ENCODE peak calls at places on chromosomes 7 and 10, in four cellular contexts. L is Panc1, K is HepG2, R is K562. D is an unnamed sample.

GRCh38 chr10:116521424-116522305 is 24.1 kb upstream of the PNLIP start:
- DNase-seq in L (peak; percentile 7), K (peak; percentile 28), R (peak; percentile 19), D (peak; percentile 62)

GRCh38 chr7:139895141-139895829 is 66.2 kb downstream of the TBXAS1 start:
- DNase-seq in K (no peak), R (no peak), L (no peak), D (no peak)

GRCh38 chr7:147400221-147400689 is 1190.3 kb upstream of the C7orf33 start:
- DNase-seq in L (no peak), K (no peak), R (no peak), D (no peak)

GRCh38 chr10:121865554-121865953 is 62.3 kb downstream of the ATE1 start:
- DNase-seq in R (no peak), K (no peak), L (no peak), D (no peak)

GRCh38 chr7:42876182-42877068 is 35.4 kb downstream of the C7orf25 start:
- DNase-seq in R (peak; percentile 71), L (peak; percentile 54), K (peak; percentile 42), D (peak; percentile 43)

GRCh38 chr7:73891178-73891885 is 30.4 kb downstream of the TMEM270 start:
- DNase-seq in K (no peak), L (no peak), R (peak; percentile 30), D (no peak)

GRCh38 chr10:113856563-113856962 is 2.1 kb downstream of the NHLRC2 start:
- DNase-seq in L (no peak), R (no peak), K (no peak), D (no peak)

GRCh38 chr7:30929686-30930085 is 18.0 kb downstream of the AQP1 start:
- DNase-seq in K (no peak), L (no peak), R (no peak), D (no peak)

GRCh38 chr7:85062651-85063050 is 124.2 kb downstream of the SEMA3D start:
- DNase-seq in K (no peak), R (no peak), L (no peak), D (no peak)

GRCh38 chr10:74156919-74157289 is 5.9 kb downstream of the ADK start:
- DNase-seq in K (no peak), L (no peak), R (peak; percentile 57), D (no peak)

GRCh38 chr10:69123306-69123746 is 652 bp upstream of the VPS26A start:
- DNase-seq in K (peak; percentile 31), R (peak; percentile 81), L (peak; percentile 79), D (peak; percentile 41)

GRCh38 chr7:129943352-129943751 is 9.4 kb downstream of the UBE2H start:
- DNase-seq in K (no peak), R (no peak), L (no peak), D (no peak)

GRCh38 chr7:4681922-4682620 is at the start of gene FOXK1:
- DNase-seq in R (peak; percentile 83), K (no peak), L (no peak), D (no peak)

GRCh38 chr7:121531175-121532070 is 135.3 kb upstream of the FAM3C start:
- DNase-seq in L (no peak), R (no peak), K (no peak), D (no peak)

GRCh38 chr7:5442757-5443305 is 19.2 kb upstream of the TNRC18 start:
- DNase-seq in R (no peak), L (no peak), K (no peak), D (no peak)

GRCh38 chr7:14825909-14826308 is 76.6 kb downstream of the DGKB start:
- DNase-seq in R (no peak), K (no peak), L (no peak), D (no peak)

GRCh38 chr10:24418532-24418931 is 209.6 kb downstream of the KIAA1217 start:
- DNase-seq in K (no peak), R (no peak), L (no peak), D (no peak)

GRCh38 chr7:42671627-42672026 is 240.2 kb downstream of the C7orf25 start:
- DNase-seq in L (no peak), R (no peak), K (no peak), D (no peak)

GRCh38 chr7:105656922-105657521 is 75.7 kb upstream of the EFCAB10 start:
- DNase-seq in K (no peak), L (no peak), R (peak; percentile 86), D (peak; percentile 19)

GRCh38 chr7:36852931-36853330 is 128.6 kb upstream of the AOAH start:
- DNase-seq in K (no peak), R (no peak), L (no peak), D (no peak)

GRCh38 chr10:108204528-108205313 is 1040.2 kb upstream of the SORCS1 start:
- DNase-seq in R (peak; percentile 3), L (peak; percentile 8), K (no peak), D (no peak)

GRCh38 chr7:87218941-87219544 is 489 bp downstream of the TMEM243 start:
- DNase-seq in L (no peak), K (peak; percentile 28), R (peak; percentile 44), D (no peak)

GRCh38 chr7:158065340-158065739 is 522.3 kb downstream of the PTPRN2 start:
- DNase-seq in R (no peak), L (no peak), K (no peak), D (no peak)

GRCh38 chr7:8189615-8190014 is 72.4 kb downstream of the ICA1 start:
- DNase-seq in K (no peak), L (no peak), R (no peak), D (no peak)

GRCh38 chr7:158740013-158740656 is 35.5 kb upstream of the NCAPG2 start:
- DNase-seq in L (no peak), R (peak; percentile 58), K (no peak), D (no peak)

GRCh38 chr10:19979628-19980027 is 163.4 kb downstream of the PLXDC2 start:
- DNase-seq in L (no peak), K (no peak), R (no peak), D (no peak)

GRCh38 chr10:72340510-72340895 is 14.2 kb downstream of the DNAJB12 start:
- DNase-seq in R (peak; percentile 88), L (no peak), K (no peak), D (no peak)

GRCh38 chr7:106775552-106775936 is 89.5 kb upstream of the PIK3CG start:
- DNase-seq in L (peak; percentile 93), K (no peak), R (peak; percentile 81), D (peak; percentile 97)

GRCh38 chr7:155483245-155483644 is 25.3 kb downstream of the EN2 start:
- DNase-seq in R (no peak), L (no peak), K (no peak), D (no peak)

GRCh38 chr7:155486783-155487508 is 29.0 kb downstream of the EN2 start:
- DNase-seq in R (no peak), K (no peak), L (no peak), D (no peak)

GRCh38 chr7:155482511-155483183 is 24.7 kb downstream of the EN2 start:
- DNase-seq in R (no peak), L (no peak), K (no peak), D (no peak)

GRCh38 chr7:155483868-155484325 is 26.0 kb downstream of the EN2 start:
- DNase-seq in L (no peak), R (no peak), K (no peak), D (no peak)

DNA sequence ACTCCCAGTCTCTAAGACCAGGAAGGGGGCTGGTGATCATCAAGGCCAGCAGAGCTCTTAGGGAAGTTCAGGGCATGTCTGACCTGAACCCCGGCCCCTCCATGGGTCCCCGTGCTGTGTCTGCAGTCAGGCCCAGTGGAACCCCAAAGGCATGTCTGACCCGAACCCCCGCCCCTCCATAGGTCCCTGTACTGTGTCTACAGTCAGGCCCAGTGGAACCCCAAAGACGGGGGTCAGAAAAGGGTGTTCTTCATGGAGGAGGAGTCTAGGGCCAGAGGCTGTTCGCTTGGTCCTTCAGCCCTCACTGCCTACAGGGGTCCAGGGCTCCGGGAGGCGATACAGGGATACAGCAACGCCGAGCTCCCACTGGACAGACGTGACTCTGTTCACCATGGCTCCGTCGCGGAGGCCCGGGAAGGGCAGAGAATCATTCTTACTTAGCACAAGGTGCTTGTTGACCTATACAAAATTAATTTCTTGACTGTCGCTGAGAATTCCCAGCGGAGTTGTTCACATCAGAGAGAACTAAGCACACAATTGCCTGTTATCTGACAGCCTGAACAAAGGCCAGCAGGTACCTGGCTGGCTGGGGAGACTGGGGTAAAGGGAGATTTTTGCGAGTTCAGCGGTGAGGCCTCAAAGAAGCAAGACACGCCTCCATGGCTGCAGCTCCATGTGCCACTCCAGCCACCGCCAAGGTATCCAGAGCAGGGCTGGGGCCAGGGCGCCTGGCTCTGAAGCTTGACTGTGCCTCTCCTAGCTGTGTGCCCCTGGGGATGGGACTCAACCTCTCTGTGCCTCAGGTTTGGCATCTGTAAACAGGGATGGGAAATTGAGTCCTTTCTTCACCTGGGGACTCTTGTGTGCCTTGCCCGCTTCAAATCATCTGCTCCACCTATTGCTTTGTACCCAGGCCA is 26.8 kb downstream of the EN2 start:
- DNase-seq in R (no peak), L (no peak), K (no peak), D (no peak)
- TF ChIP-seq TCF7L2 in R (no peak), L (no peak), K (no peak), D (no peak)

DNA sequence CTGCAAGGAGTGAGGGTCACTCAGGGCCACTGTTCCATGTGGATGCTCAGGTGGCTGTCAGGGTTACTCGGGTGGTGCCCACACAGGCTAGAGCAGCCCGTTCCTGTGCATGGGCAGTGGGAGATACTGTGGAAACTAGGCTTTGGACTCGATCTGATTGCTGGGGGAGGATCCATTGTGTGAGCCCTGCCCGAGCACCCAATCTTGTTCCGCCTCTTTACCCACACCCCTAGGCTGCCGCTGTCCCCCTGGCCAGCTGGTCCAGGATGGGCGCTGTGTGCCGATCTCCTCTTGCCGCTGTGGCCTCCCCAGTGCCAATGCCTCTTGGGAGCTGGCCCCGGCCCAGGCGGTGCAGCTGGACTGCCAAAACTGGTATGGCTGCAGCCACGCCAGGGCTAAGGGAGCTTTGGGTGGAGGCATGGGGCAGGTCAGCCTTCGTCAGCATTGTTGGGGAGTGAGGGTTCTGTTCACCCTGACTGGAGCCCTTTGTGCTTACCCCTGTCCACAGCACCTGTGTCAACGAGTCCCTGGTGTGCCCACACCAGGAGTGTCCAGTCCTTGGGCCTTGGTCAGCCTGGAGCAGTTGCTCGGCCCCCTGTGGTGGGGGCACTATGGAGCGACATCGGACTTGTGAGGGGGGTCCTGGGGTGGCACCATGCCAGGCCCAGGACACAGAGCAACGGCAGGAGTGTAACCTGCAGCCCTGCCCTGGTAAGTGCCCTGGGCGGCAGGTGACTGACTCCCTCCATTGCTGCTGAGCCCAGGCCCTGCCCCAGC is 12.4 kb upstream of the ZNF862 start:
- DNase-seq in L (no peak), K (no peak), R (no peak), D (no peak)
- TF ChIP-seq TCF7L2 in L (no peak), K (no peak), R (no peak), D (no peak)

DNA sequence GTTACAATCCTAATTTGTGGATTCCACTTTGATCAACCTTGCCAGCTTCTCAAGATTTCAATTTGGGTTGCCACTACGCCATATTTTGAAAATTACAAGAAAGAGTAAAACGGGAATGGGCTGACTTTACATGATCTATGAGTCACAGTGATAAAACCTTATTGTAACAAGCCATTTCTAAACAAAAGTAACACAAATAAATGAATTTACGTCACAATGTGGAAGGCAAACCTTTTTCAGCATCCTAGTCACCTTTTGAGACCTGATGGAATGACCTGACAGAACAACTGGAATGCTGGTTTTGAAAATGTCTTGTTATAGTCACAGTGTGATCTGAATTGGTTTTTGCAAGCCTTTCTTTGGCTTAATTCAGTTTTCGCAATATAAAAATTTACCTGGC is 85.9 kb downstream of the CDK6 start:
- DNase-seq in R (no peak), L (no peak), K (no peak), D (no peak)
- TF ChIP-seq TCF7L2 in R (no peak), L (no peak), K (no peak), D (no peak)

DNA sequence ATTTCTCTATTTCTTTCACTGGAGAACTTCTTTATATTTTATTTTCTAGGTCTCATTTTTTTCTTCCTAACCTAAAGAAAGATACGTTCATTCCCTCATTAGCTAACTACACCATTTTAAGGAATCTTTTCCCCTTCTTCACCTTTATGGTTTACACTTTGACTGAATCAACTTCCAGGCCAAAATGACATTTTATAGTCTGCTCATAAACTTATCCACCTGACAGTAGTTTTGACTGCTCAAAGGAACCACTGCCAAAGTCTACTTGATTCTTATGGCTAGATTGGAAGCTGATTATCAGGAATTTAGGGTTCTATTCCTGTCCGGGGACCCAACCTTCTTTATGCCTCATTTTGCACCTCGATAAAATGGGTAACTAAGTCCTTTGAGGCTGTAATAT is 73.0 kb upstream of the FOXP2 start:
- DNase-seq in L (no peak), K (no peak), R (no peak), D (no peak)
- TF ChIP-seq TCF7L2 in L (no peak), K (no peak), R (no peak), D (no peak)